ENCODE peak calls at places on chromosomes 16 and 17, in seven cellular contexts. U is brain microvascular endothelial cell, Y is prostate gland, K is uterus, N is cardiac muscle cell, L is heart left ventricle, E is heart right ventricle. V is an unnamed sample. For H3K27me3, the result is how much of the 10 kb centered on the place peaks cover.

GRCh38 chr17:37671813-37672544 is 28.7 kb upstream of the DDX52 start:
- DNase-seq in K (no peak), N (no peak), U (peak), L (no peak), E (no peak), Y (no peak), V (no peak)

GRCh38 chr17:10105513-10106001 is 92.8 kb downstream of the GAS7 start:
- DNase-seq in L (peak), Y (no peak), K (peak), U (no peak), N (peak), E (peak), V (no peak)

GRCh38 chr17:81550830-81551457 is 1.2 kb downstream of the FAAP100 start:
- DNase-seq in U (no peak), K (no peak), E (no peak), N (no peak), Y (no peak), L (no peak), V (no peak)

GRCh38 chr17:81165246-81166032 is at the start of gene PVALEF:
- DNase-seq in K (no peak), E (no peak), N (peak), U (no peak), Y (no peak), L (no peak), V (no peak)

GRCh38 chr16:79261461-79261860 is 339.1 kb downstream of the MAF start:
- DNase-seq in L (peak), Y (no peak), E (peak), N (peak), U (no peak), K (no peak), V (peak)

GRCh38 chr17:60080545-60080944 is 1.8 kb upstream of the HEATR6 start:
- DNase-seq in E (no peak), U (no peak), L (no peak), N (no peak), Y (no peak), K (no peak), V (no peak)

GRCh38 chr17:81193470-81194224 is 27.6 kb upstream of the AATK start:
- DNase-seq in Y (no peak), N (no peak), K (no peak), U (no peak), L (no peak), E (no peak), V (no peak)

GRCh38 chr17:80125656-80126448 is 21.1 kb downstream of the EIF4A3 start:
- DNase-seq in E (no peak), N (no peak), Y (no peak), K (no peak), U (no peak), L (no peak), V (no peak)

GRCh38 chr17:11264183-11264871 is 23.3 kb downstream of the SHISA6 start:
- DNase-seq in K (no peak), L (no peak), U (no peak), Y (no peak), N (no peak), E (no peak), V (no peak)

GRCh38 chr16:57531635-57532220 is 4.6 kb downstream of the CCDC102A start:
- DNase-seq in N (no peak), L (no peak), U (no peak), K (peak), Y (no peak), E (peak), V (no peak)

GRCh38 chr17:44078412-44078811 is 7.9 kb downstream of the G6PC3 start:
- DNase-seq in L (no peak), U (no peak), N (no peak), E (no peak), K (no peak), Y (no peak), V (no peak)

GRCh38 chr16:1634541-1634940 is 22.4 kb downstream of the CRAMP1 start:
- DNase-seq in L (no peak), K (no peak), E (no peak), Y (no peak), N (no peak), U (no peak), V (no peak)

GRCh38 chr17:31486351-31487062 is 95.0 kb downstream of the RAB11FIP4 start:
- DNase-seq in Y (no peak), L (no peak), U (no peak), N (no peak), K (no peak), E (no peak), V (no peak)

GRCh38 chr17:3894927-3895343 is 2.1 kb upstream of the CAMKK1 start:
- DNase-seq in L (peak), U (no peak), Y (peak), K (no peak), E (peak), N (no peak), V (no peak)

GRCh38 chr17:31561469-31562412 is 170.3 kb downstream of the RAB11FIP4 start:
- DNase-seq in K (peak), N (no peak), Y (no peak), L (no peak), U (no peak), E (no peak), V (no peak)

GRCh38 chr17:4853195-4853762 is 20.1 kb downstream of the MINK1 start:
- DNase-seq in L (no peak), Y (no peak), N (no peak), K (no peak), U (no peak), E (no peak), V (no peak)

GRCh38 chr17:82737981-82738877 is 2.8 kb downstream of the FN3K start:
- DNase-seq in K (no peak), U (no peak), L (peak), N (no peak), Y (no peak), E (peak), V (no peak)

GRCh38 chr16:59192551-59193199 is 458.6 kb upstream of the GOT2 start:
- DNase-seq in N (peak), K (no peak), E (peak), Y (no peak), U (peak), L (no peak), V (no peak)

GRCh38 chr17:70242781-70243437 is 73.6 kb downstream of the KCNJ2 start:
- DNase-seq in K (no peak), N (no peak), U (no peak), E (no peak), L (no peak), Y (no peak), V (no peak)

GRCh38 chr16:24988593-24989338 is 26.4 kb downstream of the ARHGAP17 start:
- DNase-seq in N (peak), E (peak), L (peak), Y (peak), K (peak), U (peak), V (no peak)

GRCh38 chr16:24685539-24686432 is 43.7 kb upstream of the TNRC6A start:
- DNase-seq in L (peak), N (peak), E (peak), K (peak), U (peak), Y (no peak), V (no peak)

GRCh38 chr16:11160676-11161115 is 95.3 kb downstream of the SOCS1 start:
- DNase-seq in K (no peak), Y (no peak), L (no peak), E (no peak), N (no peak), U (no peak), V (no peak)

GRCh38 chr16:27334192-27334764 is 20.5 kb downstream of the IL4R start:
- DNase-seq in K (no peak), E (no peak), L (no peak), U (no peak), Y (no peak), N (no peak), V (no peak)

GRCh38 chr16:1998852-1999801 is 9.4 kb downstream of the SYNGR3 start:
- DNase-seq in U (no peak), E (no peak), K (no peak), N (no peak), L (no peak), Y (no peak), V (no peak)

GRCh38 chr17:67629963-67630320 is 87.8 kb upstream of the NOL11 start:
- DNase-seq in E (no peak), N (peak), Y (no peak), K (no peak), U (peak), L (no peak), V (no peak)

GRCh38 chr16:17836868-17837602 is 366.3 kb upstream of the XYLT1 start:
- DNase-seq in K (no peak), Y (no peak), U (peak), L (no peak), N (no peak), E (no peak), V (no peak)

GRCh38 chr17:42531455-42532354 is 4.3 kb upstream of the NAGLU start:
- DNase-seq in E (no peak), Y (no peak), K (peak), L (peak), N (peak), U (no peak), V (peak)

GRCh38 chr16:58614212-58614611 is 15.4 kb downstream of the CNOT1 start:
- DNase-seq in L (no peak), E (no peak), Y (no peak), U (peak), N (no peak), K (no peak), V (no peak)

GRCh38 chr16:88605186-88606145 is 32.9 kb upstream of the IL17C start:
- DNase-seq in E (no peak), L (no peak), U (no peak), K (no peak), Y (no peak), N (peak), V (no peak)

GRCh38 chr16:9906218-9906617 is 276.0 kb downstream of the GRIN2A start:
- DNase-seq in N (no peak), L (no peak), Y (no peak), K (no peak), E (no peak), U (no peak), V (no peak)

GRCh38 chr16:89198417-89199240 is 1.7 kb downstream of the SLC22A31 start:
- DNase-seq in L (no peak), Y (no peak), U (no peak), N (no peak), K (no peak), E (no peak), V (no peak)

GRCh38 chr17:8152981-8153549 is 861 bp upstream of the PER1 start:
- DNase-seq in U (no peak), N (no peak), Y (no peak), L (no peak), E (peak), K (no peak), V (no peak)

GRCh38 chr16:74253146-74253545 is 43.5 kb upstream of the PSMD7 start:
- DNase-seq in E (no peak), K (no peak), L (no peak), Y (no peak), N (no peak), U (no peak), V (no peak)

GRCh38 chr16:15532825-15533224 is 98.4 kb downstream of the BMERB1 start:
- DNase-seq in U (no peak), K (no peak), L (no peak), E (no peak), Y (no peak), N (no peak), V (no peak)

GRCh38 chr16:67538666-67539101 is 10.1 kb downstream of the RIPOR1 start:
- DNase-seq in N (no peak), E (no peak), U (peak), L (no peak), Y (no peak), K (no peak), V (no peak)

GRCh38 chr16:74698220-74698619 is 2.4 kb downstream of the MLKL start:
- DNase-seq in K (no peak), U (no peak), Y (no peak), N (no peak), E (no peak), L (no peak), V (no peak)

GRCh38 chr17:14352139-14352538 is 51.3 kb downstream of the HS3ST3B1 start:
- DNase-seq in N (no peak), L (no peak), U (no peak), K (no peak), E (no peak), Y (no peak), V (no peak)

GRCh38 chr17:50396261-50397110 is 837 bp downstream of the LRRC59 start:
- DNase-seq in L (no peak), K (peak), Y (peak), E (peak), N (peak), U (peak), V (no peak)

GRCh38 chr16:2716101-2716885 is 3.7 kb downstream of the PRSS27 start:
- DNase-seq in N (no peak), K (no peak), E (no peak), L (no peak), Y (no peak), U (no peak), V (no peak)

GRCh38 chr17:77883213-77883650 is 75.3 kb upstream of the TNRC6C start:
- DNase-seq in K (no peak), Y (no peak), N (no peak), U (no peak), E (no peak), L (no peak), V (no peak)

GRCh38 chr17:77885678-77886386 is 72.7 kb upstream of the TNRC6C start:
- DNase-seq in E (no peak), L (no peak), Y (no peak), U (no peak), N (no peak), K (no peak), V (no peak)

GRCh38 chr17:77884967-77885641 is 73.4 kb upstream of the TNRC6C start:
- DNase-seq in K (no peak), L (no peak), Y (no peak), U (no peak), N (no peak), E (no peak), V (no peak)

GRCh38 chr17:77882481-77883212 is 75.9 kb upstream of the TNRC6C start:
- DNase-seq in N (no peak), K (peak), Y (no peak), E (peak), L (peak), U (peak), V (peak)

GRCh38 chr17:77884019-77884418 is 74.5 kb upstream of the TNRC6C start:
- DNase-seq in U (peak), L (no peak), K (no peak), E (no peak), Y (no peak), N (peak), V (peak)
- H3K27ac ChIP-seq in U (no peak), L (no peak), K (no peak), E (no peak), Y (no peak), N (no peak), V (peak)

GRCh38 chr17:56928586-56928985 is 14.7 kb upstream of the TRIM25 start:
- DNase-seq in U (no peak), N (no peak), E (no peak), Y (no peak), L (no peak), K (no peak), V (no peak)
- TF ChIP-seq CTCF in U (no peak), N (no peak), E (no peak), Y (no peak), L (no peak), K (no peak), V (no peak)

DNA sequence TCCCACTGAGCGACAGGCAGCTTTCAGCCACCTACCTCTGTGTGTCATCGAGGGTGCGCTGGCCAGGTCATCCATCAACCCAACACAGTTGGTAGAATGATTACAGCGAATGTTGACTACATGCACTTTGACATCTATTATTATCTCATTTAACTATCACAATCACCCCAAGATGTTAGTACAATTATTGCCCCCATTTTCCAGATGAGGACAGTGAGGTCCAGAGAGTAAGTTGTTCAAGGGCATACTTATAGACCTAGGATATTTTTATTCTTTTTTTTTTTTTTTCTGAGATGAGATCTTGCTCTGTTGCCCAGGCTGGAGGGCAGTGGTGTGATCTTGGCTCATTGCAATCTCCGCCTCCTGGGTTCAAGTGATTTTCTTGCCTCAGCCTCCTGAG is 8.3 kb upstream of the ITGAM start:
- DNase-seq in N (no peak), Y (no peak), K (no peak), L (no peak), U (no peak), E (no peak), V (no peak)
- H3K27me3 ChIP-seq in N (under half), Y (under half), K (under half), L (under half), U (under half), E (under half), V (under half)

DNA sequence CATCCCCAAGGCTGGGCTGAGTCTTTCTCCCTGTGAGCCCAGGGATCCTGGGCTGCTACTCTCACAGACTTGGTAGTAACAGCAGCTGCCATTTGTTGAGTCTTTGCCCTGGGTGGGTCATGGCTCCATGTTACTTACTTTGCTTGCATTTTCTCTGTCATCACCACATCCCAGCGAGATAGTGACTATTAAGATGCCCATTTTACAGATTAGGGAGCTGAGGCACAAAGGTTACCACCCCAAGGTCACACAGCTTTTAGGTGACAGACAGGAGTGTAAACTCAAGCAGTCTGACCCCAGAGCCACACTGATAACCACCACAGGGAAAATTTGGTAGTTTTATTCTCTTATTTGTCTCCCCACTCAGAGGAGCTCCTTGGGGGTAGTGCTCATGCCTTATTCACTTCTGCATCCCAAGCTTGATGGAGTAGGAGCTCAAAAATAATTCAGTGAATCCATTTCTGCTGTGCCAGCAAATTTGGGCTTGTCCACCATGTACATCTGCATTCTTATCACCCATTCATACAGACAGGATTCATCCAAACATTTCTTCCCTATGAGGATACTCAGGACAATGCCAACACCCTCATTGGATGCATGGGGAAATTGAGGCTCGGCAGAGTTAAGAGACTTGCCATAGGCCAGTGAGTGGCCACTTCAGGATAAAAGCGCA is 263.2 kb downstream of the CBLN1 start:
- DNase-seq in K (no peak), Y (no peak), U (no peak), L (no peak), N (no peak), E (no peak), V (no peak)
- H3K27ac ChIP-seq in K (no peak), Y (no peak), U (no peak), L (no peak), N (no peak), E (no peak), V (no peak)

DNA sequence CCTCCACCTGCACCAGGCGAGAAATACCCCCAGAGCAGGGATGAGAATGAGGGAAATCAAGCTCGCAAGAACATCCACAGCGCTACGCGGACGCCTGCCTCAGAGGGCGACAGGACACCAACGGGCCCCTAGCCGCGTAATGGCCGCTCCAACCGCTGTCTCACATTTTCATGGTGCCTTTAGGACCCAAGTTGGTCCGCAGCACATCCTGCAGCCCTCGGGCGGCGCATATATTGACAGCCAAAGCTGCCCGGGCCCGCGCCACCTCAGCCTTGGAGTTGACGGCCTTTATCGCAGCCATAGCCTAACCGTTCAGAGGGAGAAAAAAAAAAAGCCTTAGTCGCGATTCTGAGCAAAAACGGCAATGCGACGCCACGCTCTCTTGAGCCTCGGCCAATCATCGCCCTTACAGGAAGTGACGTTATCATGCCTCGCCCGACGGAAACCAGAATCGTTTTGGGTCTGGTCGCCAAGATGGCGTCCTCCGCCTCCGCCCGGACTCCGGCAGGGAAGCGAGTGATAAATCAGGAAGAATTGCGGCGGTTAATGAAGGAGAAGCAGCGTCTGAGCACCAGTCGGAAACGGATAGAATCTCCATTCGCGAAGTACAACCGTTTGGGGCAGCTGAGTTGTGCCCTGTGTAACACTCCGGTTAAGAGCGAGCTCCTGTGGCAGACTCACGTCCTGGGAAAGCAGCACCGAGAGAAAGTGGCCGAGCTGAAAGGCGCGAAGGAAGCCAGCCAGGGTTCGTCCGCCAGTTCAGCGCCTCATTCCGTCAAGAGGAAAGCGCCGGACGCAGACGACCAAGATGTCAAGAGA is at the start of the genes CCT6B and ZNF830:
- DNase-seq in K (peak), U (peak), N (peak), E (peak), L (peak), Y (peak), V (peak)
- TF ChIP-seq CTCF in K (no peak), U (no peak), N (peak), E (peak), L (no peak), Y (no peak), V (no peak)

DNA sequence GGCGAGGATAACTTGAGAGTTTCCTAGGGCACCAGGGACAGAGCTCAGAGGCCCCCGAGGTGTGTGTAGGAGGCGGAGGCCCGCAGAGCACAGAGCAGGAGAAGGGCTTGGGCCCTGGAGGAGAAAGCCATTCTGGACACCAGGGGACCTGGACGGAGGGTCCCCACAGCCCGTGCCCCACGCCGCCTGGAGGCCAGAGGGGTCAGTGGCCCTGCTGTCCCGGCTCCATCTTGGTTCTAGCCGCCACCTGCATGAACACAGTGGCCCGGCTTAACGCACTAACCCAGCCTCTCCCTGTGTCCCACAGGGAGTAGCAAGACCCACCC is 21.1 kb downstream of the TRARG1 start:
- DNase-seq in L (no peak), E (no peak), U (no peak), N (no peak), Y (no peak), K (no peak), V (no peak)
- H3K27me3 ChIP-seq in L (under half), E (under half), U (under half), N (under half), Y (under half), K (under half), V (under half)

DNA sequence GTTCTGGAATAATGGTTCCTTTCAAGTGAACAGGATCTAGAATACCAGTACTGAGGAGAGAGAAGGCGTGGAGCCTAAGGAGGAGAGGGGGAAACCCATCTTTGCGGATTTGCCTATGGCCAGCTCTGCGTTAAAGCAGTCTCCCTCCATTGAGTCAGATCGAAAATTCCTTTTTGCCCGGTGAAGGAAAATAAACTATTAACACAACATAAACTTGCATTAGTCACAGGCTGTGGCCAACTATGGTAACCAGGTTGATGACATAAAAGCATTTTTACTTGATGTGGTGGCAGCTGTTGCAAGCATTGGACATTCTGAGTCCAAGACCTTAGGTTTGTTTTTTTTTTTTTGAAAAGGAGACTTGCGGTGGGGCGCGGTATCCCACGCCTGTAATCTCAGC is 8.9 kb downstream of the LDAF1 start:
- DNase-seq in N (no peak), Y (no peak), L (no peak), E (no peak), K (no peak), U (peak), V (no peak)
- H3K27ac ChIP-seq in N (no peak), Y (no peak), L (no peak), E (no peak), K (no peak), U (peak), V (no peak)